ENCODE peak calls at places on chromosomes 1 and 21, in six cellular contexts. D is NCI-H774; M is CD8-positive, alpha-beta T cell; U is AG09319; V is HT1080; L is AG10803. P is an unnamed sample.

GRCh38 chr1:64343105-64343960 is 126.6 kb upstream of the CACHD1 start:
- DNase-seq in D (peak), M (no peak), U (peak), V (peak), L (peak), P (peak)

GRCh38 chr1:98051065-98051675 is 130.3 kb upstream of the DPYD start:
- DNase-seq in D (peak), M (peak), U (peak), V (peak), L (peak), P (peak)

GRCh38 chr21:45918835-45919467 is 62.6 kb upstream of the COL6A1 start:
- DNase-seq in D (no peak), M (no peak), U (no peak), V (no peak), L (no peak), P (no peak)

GRCh38 chr21:34912022-34912933 is 136.8 kb downstream of the RUNX1 start:
- DNase-seq in D (no peak), M (no peak), U (no peak), V (no peak), L (peak), P (no peak)

GRCh38 chr1:7218210-7218832 is 433.1 kb downstream of the CAMTA1 start:
- DNase-seq in D (no peak), M (peak), U (no peak), V (peak), L (peak), P (peak)

GRCh38 chr1:45348020-45348419 is 7.8 kb upstream of the MUTYH start:
- DNase-seq in D (no peak), M (no peak), U (no peak), V (peak), L (peak), P (peak)

GRCh38 chr1:61114178-61114870 is 32.0 kb downstream of the NFIA start:
- DNase-seq in D (no peak), M (no peak), U (no peak), V (no peak), L (no peak), P (no peak)

GRCh38 chr1:237269938-237270337 is 228.0 kb downstream of the RYR2 start:
- DNase-seq in D (no peak), M (no peak), U (no peak), V (no peak), L (no peak), P (no peak)

GRCh38 chr1:65526049-65526556 is 105.6 kb downstream of the LEPR start:
- DNase-seq in D (no peak), M (no peak), U (no peak), V (no peak), L (no peak), P (no peak)